ENCODE peak calls at places on chromosomes 4 and X, in seven cellular contexts. Q is H1, V is PC-3, G is fibroblast of lung, U is NT2/D1, H is mesendoderm, X is IMR-90. I is an unnamed sample. For H3K36me3, the result is how much of the 10 kb centered on the place peaks cover.

GRCh38 chrX:41022579-41022978 is 62.7 kb upstream of the USP9X start:
- DNase-seq in Q (no peak), V (peak), G (peak), U (no peak), H (no peak), X (peak), I (no peak)

GRCh38 chrX:150975655-150976390 is 7.3 kb upstream of the HMGB3 start:
- DNase-seq in Q (no peak), V (no peak), G (no peak), U (no peak), H (no peak), X (no peak), I (no peak)

GRCh38 chrX:84170931-84171330 is 17.1 kb downstream of the RPS6KA6 start:
- DNase-seq in Q (no peak), V (no peak), G (no peak), U (no peak), H (no peak), X (peak), I (no peak)

GRCh38 chr4:74543983-74544382 is 99.0 kb downstream of the AREG start:
- DNase-seq in Q (no peak), V (no peak), G (peak), U (no peak), H (no peak), X (peak), I (no peak)

GRCh38 chrX:119492463-119492862 is 24.2 kb downstream of the SLC25A5 start:
- DNase-seq in Q (no peak), V (no peak), G (no peak), U (no peak), H (no peak), X (no peak), I (no peak)

GRCh38 chr4:151887151-151887815 is 126.5 kb upstream of the GATB start:
- DNase-seq in Q (no peak), V (peak), G (peak), U (no peak), H (no peak), X (no peak), I (no peak)

GRCh38 chr4:107283587-107284559 is 247.8 kb upstream of the DKK2 start:
- DNase-seq in Q (peak), V (peak), G (peak), U (no peak), H (peak), X (peak), I (no peak)

GRCh38 chr4:8599657-8600056 is 7.1 kb downstream of the CPZ start:
- DNase-seq in Q (no peak), V (no peak), G (peak), U (no peak), H (no peak), X (peak), I (no peak)

GRCh38 chr4:153344131-153345010 is at the start of gene MND1:
- DNase-seq in Q (peak), V (peak), G (peak), U (peak), H (peak), X (peak), I (peak)

GRCh38 chrX:132119821-132120220 is 8.0 kb downstream of the FRMD7 start:
- DNase-seq in Q (no peak), V (peak), G (no peak), U (no peak), H (peak), X (no peak), I (no peak)

GRCh38 chr4:21790437-21791029 is 158.0 kb downstream of the KCNIP4 start:
- DNase-seq in Q (no peak), V (peak), G (peak), U (no peak), H (peak), X (peak), I (no peak)

GRCh38 chr4:8597791-8598190 is 5.2 kb downstream of the CPZ start:
- DNase-seq in Q (no peak), V (no peak), G (no peak), U (no peak), H (no peak), X (no peak), I (no peak)

GRCh38 chrX:149259241-149259640 is 245.9 kb downstream of the IDS start:
- DNase-seq in Q (no peak), V (peak), G (peak), U (no peak), H (no peak), X (no peak), I (no peak)
- H3K9ac ChIP-seq in Q (no peak), V (no peak), G (no peak), U (no peak), H (no peak), X (no peak), I (no peak)

DNA sequence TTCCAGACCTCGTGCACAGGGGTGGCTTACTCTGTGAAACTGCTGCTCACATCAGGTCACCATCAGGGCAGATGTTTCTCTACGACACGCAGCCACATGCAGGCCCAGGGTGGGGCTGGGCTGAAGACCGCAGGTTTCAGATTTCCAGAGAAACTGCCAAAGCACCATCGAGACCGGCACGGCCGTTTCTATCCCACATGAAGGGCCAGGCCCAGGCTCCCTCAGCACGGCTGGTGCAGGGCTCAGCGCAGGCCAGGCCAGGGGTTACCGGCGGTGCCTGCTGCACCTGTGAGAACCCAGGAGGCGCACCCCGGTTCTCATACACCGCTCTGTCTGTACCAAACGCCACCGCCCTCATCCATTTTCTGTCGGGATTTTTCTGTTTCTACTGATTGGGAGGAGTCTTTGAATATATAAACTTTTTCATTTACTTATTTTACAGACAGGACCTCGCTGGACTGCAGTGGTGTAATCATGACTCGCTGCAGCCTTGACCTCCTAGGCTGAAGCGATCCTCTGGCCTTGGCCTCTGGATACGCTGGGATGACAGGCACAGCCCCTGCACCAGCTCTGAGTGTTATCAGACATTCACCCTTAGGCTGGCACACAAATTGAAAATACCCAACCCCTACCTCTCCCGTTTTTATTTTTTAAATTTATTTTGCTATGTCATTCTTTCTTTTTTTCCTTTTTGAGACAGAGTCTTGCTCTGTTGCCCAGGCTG is 17.1 kb downstream of the CTBP1 start:
- DNase-seq in Q (no peak), V (no peak), G (no peak), U (no peak), H (no peak), X (no peak), I (peak)
- H3K36me3 ChIP-seq in Q (under half), V (under half), G (half or more), U (half or more), H (under half), X (half or more), I (under half)

GRCh38 chrX:51759055-51759454 is 15.8 kb downstream of the GSPT2 start:
- DNase-seq in Q (no peak), V (no peak), G (no peak), U (no peak), H (peak), X (no peak), I (no peak)
- H3K9ac ChIP-seq in Q (no peak), V (no peak), G (no peak), U (no peak), H (no peak), X (no peak), I (no peak)

GRCh38 chr4:126691797-126692196 is 941.0 kb upstream of the INTU start:
- DNase-seq in Q (no peak), V (no peak), G (no peak), U (no peak), H (no peak), X (no peak), I (no peak)
- H3K36me3 ChIP-seq in Q (under half), V (under half), G (under half), U (under half), H (under half), X (under half), I (under half)

DNA sequence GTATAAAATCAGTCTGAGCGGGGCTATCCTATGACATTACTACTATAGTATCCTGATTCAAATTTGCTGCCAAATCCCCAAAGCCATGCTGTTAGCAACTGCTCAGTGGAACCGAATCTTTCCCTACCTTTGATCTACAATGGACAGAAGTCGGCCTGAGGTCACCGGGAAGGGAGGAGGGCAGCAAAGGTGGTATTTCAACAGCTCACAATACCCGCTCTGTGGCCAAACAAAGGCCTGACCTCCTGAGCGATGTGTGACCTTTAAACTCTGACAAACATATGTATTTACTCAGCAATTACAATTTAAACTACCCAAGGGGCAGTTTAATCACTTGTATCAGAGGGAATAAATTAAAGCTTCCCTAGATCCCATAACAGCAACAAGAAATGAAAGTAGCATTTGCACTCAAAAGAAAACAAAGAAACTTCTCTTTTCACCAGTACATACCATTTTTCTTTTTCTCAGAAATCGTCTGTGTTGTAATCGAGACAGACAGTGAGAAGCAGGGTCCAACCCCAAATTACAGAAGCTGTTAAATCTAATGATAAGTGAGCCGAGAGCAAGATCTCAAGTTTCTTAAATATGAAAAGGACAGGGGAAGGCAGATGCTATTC is 11.6 kb upstream of the TMEM128 start:
- DNase-seq in Q (no peak), V (no peak), G (no peak), U (no peak), H (no peak), X (no peak), I (no peak)
- H3K9ac ChIP-seq in Q (no peak), V (no peak), G (no peak), U (peak), H (no peak), X (no peak), I (no peak)

I was measured in kidney.